ENCODE peak calls at places on chromosomes 12 and 14, in nine cellular contexts. I, E, U, D, O, S, C, A and G are unnamed samples.
A peak's percentile ranks its signal among the peaks of the same experiment; 100 is the strongest.

GRCh38 chr12:3988519-3989217 is 115.5 kb upstream of the PARP11 start:
- DNase-seq in A (no peak), E (no peak), I (no peak), D (peak; percentile 26), O (no peak), C (no peak), U (no peak), S (no peak), G (no peak)

GRCh38 chr14:54814076-54814475 is 88.5 kb downstream of the GCH1 start:
- DNase-seq in I (peak; percentile 19), C (no peak), O (no peak), D (no peak), E (no peak), A (peak; percentile 50), U (no peak), S (no peak), G (peak; percentile 67)

GRCh38 chr12:111873113-111873512 is 31.1 kb downstream of the MAPKAPK5 start:
- DNase-seq in A (no peak), E (no peak), O (no peak), S (no peak), U (no peak), C (no peak), D (no peak), I (no peak), G (no peak)

GRCh38 chr12:132282950-132283771 is 46.2 kb downstream of the GALNT9 start:
- DNase-seq in S (peak; percentile 12), D (no peak), A (peak; percentile 68), O (no peak), E (no peak), I (no peak), C (no peak), U (no peak), G (peak; percentile 85)

GRCh38 chr12:95337176-95337575 is 119.6 kb downstream of the VEZT start:
- DNase-seq in E (no peak), I (peak; percentile 42), A (no peak), O (no peak), D (no peak), C (no peak), S (no peak), U (no peak), G (no peak)

GRCh38 chr14:56549721-56550120 is 29.9 kb upstream of the TMEM260 start:
- DNase-seq in A (no peak), U (no peak), S (no peak), E (no peak), O (no peak), C (no peak), D (no peak), I (no peak), G (no peak)

GRCh38 chr14:92553456-92553855 is 39.9 kb downstream of the RIN3 start:
- DNase-seq in E (no peak), A (peak; percentile 48), U (no peak), C (no peak), O (peak; percentile 90), I (peak; percentile 16), D (no peak), S (no peak), G (peak; percentile 62)

GRCh38 chr12:47066278-47067048 is 13.0 kb upstream of the PCED1B start:
- DNase-seq in A (no peak), D (no peak), E (no peak), C (no peak), S (no peak), U (no peak), I (peak; percentile 62), O (no peak), G (no peak)

GRCh38 chr12:107845226-107845979 is 70.9 kb downstream of the ASCL4 start:
- DNase-seq in E (no peak), O (no peak), I (no peak), S (no peak), A (no peak), U (no peak), D (no peak), C (no peak), G (peak; percentile 65)

GRCh38 chr12:105721051-105721825 is 390.7 kb downstream of the C12orf75 start:
- DNase-seq in A (no peak), E (no peak), C (no peak), U (no peak), D (no peak), O (no peak), I (peak; percentile 43), S (no peak), G (no peak)

GRCh38 chr14:104563742-104564615 is 15.6 kb upstream of the C14orf180 start:
- DNase-seq in E (peak; percentile 67), S (peak; percentile 77), O (peak; percentile 53), I (peak; percentile 63), A (peak; percentile 88), C (peak; percentile 33), U (peak; percentile 67), D (peak; percentile 46), G (peak; percentile 100)

GRCh38 chr12:123966596-123966995 is 6.0 kb downstream of the CCDC92 start:
- DNase-seq in E (no peak), I (peak; percentile 91), A (no peak), D (no peak), S (no peak), O (no peak), U (no peak), C (peak; percentile 41), G (no peak)

GRCh38 chr14:53845813-53846693 is 110.6 kb downstream of the BMP4 start:
- DNase-seq in C (no peak), A (peak; percentile 6), S (no peak), I (no peak), E (no peak), U (no peak), D (no peak), O (no peak), G (no peak)

GRCh38 chr12:6451348-6452244 is at the start of gene TAPBPL:
- DNase-seq in D (peak; percentile 85), C (peak; percentile 71), E (no peak), O (peak; percentile 83), S (peak; percentile 84), U (peak; percentile 87), A (peak; percentile 74), I (peak; percentile 87), G (peak; percentile 88)

GRCh38 chr12:75960086-75960910 is 71.3 kb downstream of the PHLDA1 start:
- DNase-seq in I (no peak), C (no peak), U (no peak), E (no peak), A (peak; percentile 90), O (no peak), D (no peak), S (no peak), G (peak; percentile 51)

DNA sequence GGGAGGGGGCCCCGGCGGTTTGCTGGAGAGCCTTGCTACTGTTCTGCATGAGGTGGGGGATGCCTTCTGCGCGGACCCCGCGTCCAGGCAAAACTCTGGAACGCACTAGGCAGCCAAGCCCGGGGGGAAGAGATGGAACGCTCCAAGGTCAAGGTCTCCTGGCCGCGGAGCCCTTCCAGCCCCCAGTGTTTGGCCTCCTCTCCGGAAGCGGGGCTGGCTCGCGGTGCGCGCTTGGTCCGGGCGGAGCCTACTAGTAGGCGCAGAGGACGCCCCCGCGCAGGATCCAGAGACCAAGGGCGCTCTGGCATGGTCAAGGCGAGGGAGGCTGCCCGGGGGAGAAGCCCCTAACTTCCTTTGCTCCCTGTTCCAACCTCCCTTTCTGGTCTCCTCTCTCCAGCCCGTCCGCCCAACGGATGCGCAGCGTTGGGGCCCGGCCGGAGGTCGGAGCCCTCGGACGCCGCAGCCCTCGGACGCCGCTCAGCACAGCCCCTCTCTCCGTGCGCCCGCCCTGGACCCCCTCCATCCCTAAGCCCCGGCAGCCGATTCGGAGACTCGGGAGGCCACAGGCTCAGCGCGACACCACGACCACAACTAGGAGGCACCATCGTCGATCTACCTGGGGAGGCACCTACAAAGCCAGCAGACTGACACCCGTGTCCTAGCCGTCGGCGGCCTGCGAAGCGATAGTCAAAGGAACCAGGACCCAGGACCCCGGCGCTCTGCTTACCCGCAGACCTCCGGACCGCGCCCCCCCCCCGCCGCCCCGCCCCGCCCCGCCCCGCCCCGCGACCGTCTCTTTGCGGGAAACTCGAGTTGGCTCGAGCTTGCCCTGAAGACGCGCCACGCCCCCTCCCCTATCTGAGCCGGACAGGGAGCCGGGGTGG is 587 bp upstream of the KCNK13 start:
- DNase-seq in C (no peak), E (no peak), U (no peak), A (peak; percentile 57), D (no peak), I (peak; percentile 13), O (peak; percentile 13), S (peak; percentile 24), G (peak; percentile 84)
- H3K27me3 ChIP-seq in C (peaks cover 34% of the 10 kb centered on the region), E (peaks cover 88% of the 10 kb centered on the region), U (peaks cover 5% of the 10 kb centered on the region), A (peaks cover 3% of the 10 kb centered on the region), D (peaks cover 19% of the 10 kb centered on the region), I (peaks cover 75% of the 10 kb centered on the region), O (peaks cover 68% of the 10 kb centered on the region), S (peaks cover 78% of the 10 kb centered on the region), G (peaks cover 62% of the 10 kb centered on the region)

GRCh38 chr14:80212025-80212402 is 710 bp upstream of the DIO2 start:
- DNase-seq in O (peak; percentile 80), S (no peak), U (no peak), A (peak; percentile 94), E (peak; percentile 33), D (no peak), I (peak; percentile 76), C (peak; percentile 58), G (no peak)
- H3K4me3 ChIP-seq in O (peak overlapping the region; percentile 68), S (no peak overlapping the region), U (peak overlapping the region; percentile 3), A (no peak overlapping the region), E (no peak overlapping the region), D (no peak overlapping the region), I (peak overlapping the region; percentile 73), C (peak overlapping the region; percentile 43), G (no peak overlapping the region)

DNA sequence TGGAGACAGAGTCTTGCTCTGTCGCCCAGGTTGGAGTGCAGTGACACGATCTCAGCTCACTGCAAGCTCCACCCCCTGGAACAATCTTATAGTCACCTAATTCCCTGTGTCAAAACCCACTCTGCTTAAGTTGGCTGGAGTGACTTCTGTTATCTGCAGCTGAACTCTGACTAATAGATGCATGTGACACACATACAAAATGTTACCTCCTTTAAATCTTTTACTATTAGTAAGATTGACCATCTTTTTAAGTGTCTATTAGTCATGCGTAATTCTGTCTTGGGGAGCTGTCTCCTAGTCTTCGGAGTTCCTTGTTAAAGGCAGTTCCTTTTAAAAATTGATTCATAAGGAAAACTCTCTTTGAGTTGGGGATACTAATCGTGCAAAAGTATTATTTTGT is 7.4 kb downstream of the IFI27L1 start:
- DNase-seq in A (no peak), D (no peak), S (no peak), I (peak; percentile 72), C (no peak), E (no peak), U (no peak), O (peak; percentile 50), G (no peak)
- H3K27me3 ChIP-seq in A (no peaks in the 10 kb centered on the region), D (no peaks in the 10 kb centered on the region), S (no peaks in the 10 kb centered on the region), I (no peaks in the 10 kb centered on the region), C (no peaks in the 10 kb centered on the region), E (no peaks in the 10 kb centered on the region), U (no peaks in the 10 kb centered on the region), O (no peaks in the 10 kb centered on the region), G (no peaks in the 10 kb centered on the region)

GRCh38 chr14:24311837-24312615 is 724 bp downstream of the LTB4R start:
- DNase-seq in A (no peak), S (no peak), C (no peak), D (no peak), O (no peak), E (no peak), U (peak; percentile 50), I (peak; percentile 68), G (no peak)
- H3K4me3 ChIP-seq in A (no peak overlapping the region), S (peak overlapping the region; percentile 58), C (no peak overlapping the region), D (peak overlapping the region; percentile 44), O (peak overlapping the region; percentile 70), E (no peak overlapping the region), U (peak overlapping the region; percentile 34), I (no peak overlapping the region), G (no peak overlapping the region)

GRCh38 chr12:144650-145284 is 69.2 kb downstream of the SLC6A12 start:
- DNase-seq in S (no peak), E (no peak), U (no peak), C (no peak), D (no peak), A (no peak), I (no peak), O (no peak), G (no peak)
- H3K27me3 ChIP-seq in S (peaks cover 11% of the 10 kb centered on the region), E (peaks cover 25% of the 10 kb centered on the region), U (no peaks in the 10 kb centered on the region), C (peaks cover 5% of the 10 kb centered on the region), D (no peaks in the 10 kb centered on the region), A (no peaks in the 10 kb centered on the region), I (peaks cover 42% of the 10 kb centered on the region), O (peaks cover 35% of the 10 kb centered on the region), G (peaks cover 7% of the 10 kb centered on the region)